ENCODE peak calls at places on chromosomes 6 and 20, in nine cellular contexts. C is skeletal muscle cell; Y is breast epithelium; F is fibroblast of lung; A is ascending aorta; X is K562; E is CD8-positive, alpha-beta T cell; G is WERI-Rb-1; U is GM06990. V is an unnamed sample.

GRCh38 chr6:85945454-85946185 is 302.9 kb upstream of the SYNCRIP start:
- DNase-seq in G (no peak), E (no peak), F (no peak), C (no peak), Y (no peak), A (no peak), X (no peak), U (no peak), V (no peak)

GRCh38 chr20:53897884-53898557 is 172.4 kb downstream of the BCAS1 start:
- DNase-seq in F (no peak), X (no peak), E (no peak), Y (no peak), G (no peak), U (no peak), C (no peak), A (no peak), V (no peak)

GRCh38 chr20:4919047-4919704 is 82.1 kb downstream of the SLC23A2 start:
- DNase-seq in A (no peak), Y (no peak), C (no peak), E (no peak), X (no peak), F (no peak), G (no peak), U (no peak), V (no peak)

GRCh38 chr6:111992851-111993250 is 61.1 kb upstream of the CCN6 start:
- DNase-seq in X (no peak), F (no peak), E (no peak), Y (no peak), A (no peak), G (no peak), C (no peak), U (peak), V (peak)

GRCh38 chr6:33156561-33156960 is 35.7 kb downstream of the COL11A2 start:
- DNase-seq in Y (no peak), A (no peak), E (no peak), X (peak), C (no peak), G (no peak), F (no peak), U (no peak), V (no peak)

GRCh38 chr6:2807342-2808090 is 34.1 kb downstream of the SERPINB1 start:
- DNase-seq in F (no peak), A (no peak), C (no peak), Y (no peak), U (no peak), X (no peak), E (no peak), G (no peak), V (no peak)

GRCh38 chr6:122400467-122401089 is 1.1 kb downstream of the HSF2 start:
- DNase-seq in Y (no peak), U (peak), E (no peak), F (peak), G (no peak), C (no peak), A (no peak), X (peak), V (no peak)

GRCh38 chr6:134512946-134513345 is 195.0 kb upstream of the SGK1 start:
- DNase-seq in Y (no peak), C (no peak), U (no peak), G (no peak), E (no peak), F (no peak), A (no peak), X (no peak), V (no peak)

GRCh38 chr20:11891827-11892521 is 25.7 kb upstream of the BTBD3 start:
- DNase-seq in Y (no peak), C (no peak), F (peak), A (no peak), E (no peak), X (peak), G (peak), U (no peak), V (peak)

GRCh38 chr6:125868996-125869395 is 78.2 kb downstream of the NCOA7 start:
- DNase-seq in C (no peak), X (no peak), Y (no peak), G (peak), A (no peak), F (no peak), U (no peak), E (no peak), V (no peak)

GRCh38 chr20:50594591-50595432 is 84.6 kb downstream of the PTPN1 start:
- DNase-seq in X (peak), U (no peak), C (no peak), E (no peak), F (no peak), A (no peak), G (peak), Y (no peak), V (no peak)

GRCh38 chr20:52905235-52905634 is 66.9 kb upstream of the TSHZ2 start:
- DNase-seq in F (no peak), G (no peak), A (no peak), E (no peak), U (no peak), X (no peak), C (no peak), Y (no peak), V (no peak)

GRCh38 chr6:1619666-1620503 is 10.2 kb downstream of the FOXC1 start:
- DNase-seq in U (no peak), Y (no peak), E (no peak), X (no peak), C (no peak), G (no peak), A (no peak), F (no peak), V (no peak)

GRCh38 chr6:134295953-134296553 is 21.9 kb downstream of the SGK1 start:
- DNase-seq in A (no peak), U (no peak), F (peak), X (peak), Y (no peak), G (no peak), E (no peak), C (peak), V (no peak)

GRCh38 chr6:122619309-122619708 is 9.1 kb downstream of the PKIB start:
- DNase-seq in G (no peak), U (no peak), E (no peak), A (no peak), F (no peak), C (no peak), X (no peak), Y (no peak), V (no peak)

GRCh38 chr6:122495612-122496011 is 24.0 kb upstream of the SERINC1 start:
- DNase-seq in F (no peak), U (peak), A (no peak), X (no peak), G (no peak), Y (no peak), E (no peak), C (no peak), V (no peak)

GRCh38 chr6:170102038-170102437 is 188.8 kb downstream of the DLL1 start:
- DNase-seq in Y (peak), E (no peak), G (no peak), C (no peak), U (no peak), X (no peak), A (no peak), F (no peak), V (no peak)

GRCh38 chr6:5085638-5086293 is 625 bp downstream of the PPP1R3G start:
- DNase-seq in E (no peak), G (peak), A (no peak), F (peak), X (no peak), U (peak), C (no peak), Y (no peak), V (no peak)

GRCh38 chr20:44582321-44583025 is at the start of gene PKIG:
- DNase-seq in X (no peak), C (peak), A (no peak), U (no peak), Y (no peak), E (no peak), F (peak), G (no peak), V (no peak)

GRCh38 chr6:37514377-37514776 is 14.7 kb upstream of the CCDC167 start:
- DNase-seq in G (no peak), U (no peak), A (no peak), X (no peak), E (no peak), F (peak), Y (no peak), C (peak), V (peak)

GRCh38 chr6:137727206-137727605 is 139.9 kb upstream of the TNFAIP3 start:
- DNase-seq in F (no peak), U (no peak), A (no peak), G (no peak), X (no peak), Y (no peak), C (no peak), E (no peak), V (no peak)

GRCh38 chr6:38262609-38263008 is 377.1 kb downstream of the BTBD9 start:
- DNase-seq in Y (no peak), G (no peak), U (no peak), X (no peak), F (peak), C (no peak), A (no peak), E (no peak), V (no peak)

GRCh38 chr6:152054441-152054840 is 247.0 kb downstream of the ESR1 start:
- DNase-seq in U (no peak), X (no peak), E (no peak), Y (no peak), A (no peak), C (peak), F (no peak), G (no peak), V (no peak)

GRCh38 chr6:154766993-154767392 is 33.8 kb downstream of the SCAF8 start:
- DNase-seq in Y (no peak), A (no peak), C (no peak), U (no peak), E (no peak), F (no peak), X (no peak), G (no peak), V (no peak)

GRCh38 chr6:154986787-154987235 is 8.3 kb upstream of the TIAM2 start:
- DNase-seq in U (no peak), Y (no peak), E (no peak), C (no peak), X (no peak), F (no peak), A (no peak), G (no peak), V (no peak)

GRCh38 chr6:96015321-96015790 is 418 bp upstream of the FUT9 start:
- DNase-seq in C (no peak), E (no peak), U (no peak), F (no peak), G (peak), A (no peak), X (no peak), Y (no peak), V (no peak)

GRCh38 chr6:5536644-5537043 is 275.3 kb downstream of the FARS2 start:
- DNase-seq in Y (no peak), F (no peak), X (no peak), C (no peak), E (no peak), A (no peak), G (no peak), U (no peak), V (no peak)

GRCh38 chr20:45822863-45823262 is 4.2 kb downstream of the TNNC2 start:
- DNase-seq in G (peak), X (no peak), F (peak), Y (peak), A (no peak), U (no peak), C (no peak), E (no peak), V (no peak)

GRCh38 chr20:45826381-45827019 is 612 bp downstream of the TNNC2 start:
- DNase-seq in E (no peak), A (no peak), U (no peak), X (peak), Y (no peak), C (no peak), G (peak), F (peak), V (no peak)

GRCh38 chr20:45821942-45822341 is 5.2 kb downstream of the TNNC2 start:
- DNase-seq in E (no peak), U (no peak), C (no peak), A (no peak), F (no peak), X (no peak), G (no peak), Y (no peak), V (no peak)

GRCh38 chr20:45827030-45827652 is at the start of gene TNNC2:
- DNase-seq in X (no peak), G (no peak), Y (no peak), U (no peak), E (no peak), A (no peak), F (no peak), C (no peak), V (no peak)

GRCh38 chr20:45823949-45824835 is 2.9 kb downstream of the TNNC2 start:
- DNase-seq in E (peak), Y (no peak), G (peak), A (no peak), X (no peak), F (peak), U (peak), C (no peak), V (peak)
- H3K4me3 ChIP-seq in E (peak), Y (peak), G (no peak), A (peak), X (no peak), F (no peak), U (no peak), C (no peak), V (no peak)

GRCh38 chr6:41638002-41638800 is at the start of gene MDFI:
- DNase-seq in E (no peak), G (peak), X (no peak), U (no peak), F (no peak), A (no peak), C (no peak), Y (no peak), V (no peak)
- H3K4me3 ChIP-seq in E (peak), G (peak), X (no peak), U (no peak), F (no peak), A (peak), C (peak), Y (peak), V (no peak)

DNA sequence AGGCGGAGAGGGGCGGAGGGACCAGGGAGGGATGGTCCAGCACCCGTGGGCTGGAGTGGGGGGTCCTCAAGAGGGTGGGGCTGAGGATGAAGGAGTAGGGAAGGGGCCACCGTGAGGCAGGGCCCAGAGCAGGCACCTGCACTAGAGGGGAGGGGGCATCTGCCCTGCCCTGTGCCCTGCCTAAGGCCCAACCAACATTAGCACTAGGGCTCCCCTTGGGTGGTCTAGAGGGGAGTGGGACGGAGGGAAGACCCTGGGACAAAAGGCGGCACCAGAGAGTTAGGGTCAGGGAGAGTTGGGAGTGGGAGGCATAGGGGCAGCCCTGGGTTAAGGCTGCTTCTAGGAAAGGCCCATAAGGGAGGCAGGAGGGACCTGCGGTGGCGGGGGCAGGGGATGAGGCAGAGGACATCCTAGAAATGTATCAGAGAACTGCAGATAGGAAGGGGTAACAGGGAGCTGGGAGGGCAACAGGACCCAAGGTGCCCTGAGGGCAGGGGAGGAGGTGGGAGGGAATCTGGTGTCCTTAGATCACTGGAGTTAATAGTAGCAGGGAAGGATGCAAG is 24.5 kb downstream of the HLA-F start:
- DNase-seq in X (peak), U (no peak), G (peak), A (no peak), E (no peak), Y (no peak), F (no peak), C (no peak), V (no peak)
- H3K4me3 ChIP-seq in X (peak), U (peak), G (peak), A (peak), E (peak), Y (peak), F (peak), C (peak), V (peak)

GRCh38 chr20:48444249-48444648 is 383.6 kb downstream of the PREX1 start:
- DNase-seq in F (no peak), Y (no peak), A (no peak), G (no peak), X (no peak), U (no peak), E (no peak), C (no peak), V (no peak)

GRCh38 chr20:48445827-48446226 is 382.0 kb downstream of the PREX1 start:
- DNase-seq in U (no peak), C (no peak), G (no peak), E (no peak), F (no peak), X (no peak), Y (no peak), A (no peak), V (no peak)

GRCh38 chr20:48437146-48437545 is 390.7 kb downstream of the PREX1 start:
- DNase-seq in U (no peak), E (no peak), Y (no peak), A (no peak), X (no peak), C (no peak), F (no peak), G (no peak), V (no peak)

GRCh38 chr20:48440916-48441315 is 386.9 kb downstream of the PREX1 start:
- DNase-seq in F (no peak), A (no peak), C (no peak), Y (no peak), G (no peak), E (no peak), X (no peak), U (no peak), V (no peak)
- H3K4me3 ChIP-seq in F (no peak), A (no peak), C (no peak), Y (no peak), G (no peak), E (no peak), X (no peak), U (no peak), V (no peak)

GRCh38 chr6:43838276-43839036 is 68.4 kb downstream of the VEGFA start:
- DNase-seq in F (peak), U (no peak), A (no peak), Y (no peak), X (peak), C (no peak), E (no peak), G (peak), V (no peak)

GRCh38 chr6:43843669-43844171 is 73.7 kb downstream of the VEGFA start:
- DNase-seq in G (no peak), C (no peak), F (no peak), X (no peak), U (no peak), Y (no peak), A (no peak), E (no peak), V (no peak)

GRCh38 chr6:43842231-43842794 is 72.3 kb downstream of the VEGFA start:
- DNase-seq in G (no peak), U (no peak), E (no peak), F (peak), C (no peak), Y (no peak), A (no peak), X (no peak), V (no peak)

GRCh38 chr6:43842964-43843645 is 73.1 kb downstream of the VEGFA start:
- DNase-seq in U (no peak), Y (no peak), G (no peak), X (peak), F (no peak), E (no peak), C (no peak), A (no peak), V (no peak)

DNA sequence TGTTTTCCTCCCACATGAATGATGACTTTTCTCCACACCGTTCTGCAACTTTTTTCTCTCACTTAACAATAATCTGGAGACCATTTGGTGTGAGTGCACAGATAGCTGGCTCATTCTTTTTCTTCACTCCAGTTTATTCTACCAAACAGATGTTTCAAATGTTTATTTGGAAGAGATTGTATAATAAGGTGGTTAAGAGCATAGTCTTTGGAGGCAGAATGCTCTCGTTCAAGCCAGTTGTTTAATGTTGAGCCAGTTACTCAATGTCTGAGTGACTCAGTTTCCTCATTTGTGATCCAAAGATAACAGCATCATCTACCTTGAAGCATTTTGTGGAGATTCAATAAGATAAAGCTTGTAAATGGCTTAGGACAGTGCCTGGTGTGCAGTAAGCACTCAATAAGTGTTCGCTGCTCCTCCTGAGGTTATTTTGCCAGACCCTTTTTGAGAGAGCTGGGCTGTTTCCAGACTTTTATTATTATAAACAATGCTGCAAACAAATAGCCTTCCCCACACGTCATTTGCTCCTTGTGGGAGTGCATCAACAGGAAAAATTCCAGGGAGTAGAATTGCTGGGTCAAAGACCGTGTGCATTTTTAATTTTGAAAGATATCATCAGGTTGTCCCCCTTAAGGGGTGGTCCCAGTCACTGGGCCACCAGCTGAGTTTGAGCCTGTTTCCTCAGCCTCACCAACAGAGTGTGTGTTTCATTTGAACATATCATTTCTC is 70.6 kb downstream of the VEGFA start:
- DNase-seq in E (no peak), X (no peak), C (no peak), U (no peak), Y (no peak), F (peak), G (no peak), A (no peak), V (no peak)
- H3K4me3 ChIP-seq in E (no peak), X (no peak), C (no peak), U (no peak), Y (no peak), F (no peak), G (no peak), A (no peak), V (no peak)

GRCh38 chr6:159806021-159806458 is 6.0 kb downstream of the PNLDC1 start:
- DNase-seq in U (no peak), Y (no peak), A (no peak), F (peak), E (no peak), C (no peak), G (no peak), X (no peak), V (no peak)
- H3K4me3 ChIP-seq in U (no peak), Y (no peak), A (no peak), F (no peak), E (no peak), C (no peak), G (no peak), X (no peak), V (no peak)

GRCh38 chr6:160365117-160365516 is 16.9 kb downstream of the SLC22A3 start:
- DNase-seq in X (no peak), F (no peak), G (no peak), E (no peak), A (no peak), Y (no peak), U (no peak), C (no peak), V (no peak)

GRCh38 chr6:160363016-160363996 is 15.1 kb downstream of the SLC22A3 start:
- DNase-seq in U (no peak), E (no peak), F (no peak), C (no peak), X (no peak), G (no peak), A (no peak), Y (no peak), V (no peak)

GRCh38 chr6:160358225-160359119 is 10.3 kb downstream of the SLC22A3 start:
- DNase-seq in Y (no peak), G (no peak), E (no peak), F (no peak), U (no peak), X (no peak), C (no peak), A (no peak), V (no peak)

GRCh38 chr6:160360955-160361354 is 12.8 kb downstream of the SLC22A3 start:
- DNase-seq in C (no peak), F (no peak), U (no peak), A (no peak), G (no peak), E (no peak), X (no peak), Y (no peak), V (no peak)

DNA sequence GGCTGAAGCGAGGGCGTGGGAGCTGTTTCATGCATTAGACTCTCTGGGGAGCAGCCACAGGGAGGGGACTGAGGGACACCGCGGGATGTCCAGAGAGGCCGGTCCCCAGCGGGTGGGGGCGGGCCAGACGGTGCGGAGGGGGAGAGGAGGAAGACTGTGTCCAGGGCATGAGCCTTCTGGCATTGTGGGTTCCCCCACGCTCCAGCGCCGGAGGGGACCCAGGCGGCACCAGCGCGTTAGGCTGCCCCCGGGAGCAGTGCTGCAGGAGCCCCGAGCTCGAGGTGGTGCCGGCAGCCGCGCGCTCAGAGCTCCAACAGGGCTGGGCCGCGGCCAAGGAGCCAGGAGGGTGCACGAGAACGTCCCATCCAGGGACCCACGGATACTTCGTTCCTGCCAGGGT is 14.4 kb downstream of the SLC22A3 start:
- DNase-seq in A (no peak), C (no peak), Y (no peak), X (no peak), U (no peak), E (no peak), G (no peak), F (no peak), V (no peak)
- H3K4me3 ChIP-seq in A (no peak), C (no peak), Y (no peak), X (no peak), U (no peak), E (no peak), G (no peak), F (no peak), V (no peak)

V was measured in CD4-positive, alpha-beta memory T cell.